ENCODE peak calls at places on chromosomes 12 and 14, in six cellular contexts. H is GM12878, X is K562, E is endothelial cell of umbilical vein, T is A549, V is HepG2. R is an unnamed sample.

GRCh38 chr14:61934385-61934784 is 172.2 kb downstream of the SNAPC1 start:
- DNase-seq in H (no peak), X (no peak), E (no peak), T (no peak), V (no peak), R (no peak)

GRCh38 chr12:40015360-40015759 is 90.5 kb downstream of the SLC2A13 start:
- DNase-seq in H (no peak), X (no peak), E (no peak), T (peak), V (no peak), R (peak)

GRCh38 chr14:104428333-104428851 is 151.2 kb upstream of the C14orf180 start:
- DNase-seq in H (no peak), X (no peak), E (no peak), T (no peak), V (no peak), R (no peak)

GRCh38 chr14:74892745-74893144 is 11.0 kb downstream of the DLST start:
- DNase-seq in H (no peak), X (no peak), E (no peak), T (no peak), V (no peak), R (no peak)

GRCh38 chr12:6788972-6789905 is at the start of gene CD4:
- DNase-seq in H (no peak), X (no peak), E (no peak), T (no peak), V (no peak), R (peak)

GRCh38 chr14:50186088-50186487 is 45.3 kb downstream of the SOS2 start:
- DNase-seq in H (no peak), X (no peak), E (no peak), T (no peak), V (no peak), R (no peak)

GRCh38 chr12:44573723-44574122 is 302.4 kb downstream of the NELL2 start:
- DNase-seq in H (no peak), X (no peak), E (no peak), T (no peak), V (no peak), R (no peak)

GRCh38 chr14:22383515-22384166 is 205.4 kb downstream of the DAD1 start:
- DNase-seq in H (peak), X (no peak), E (no peak), T (no peak), V (no peak), R (no peak)

GRCh38 chr14:77660754-77661153 is 44.3 kb upstream of the SPTLC2 start:
- DNase-seq in H (no peak), X (no peak), E (no peak), T (no peak), V (no peak), R (no peak)

GRCh38 chr12:7787574-7788315 is 1.5 kb upstream of the NANOG start:
- DNase-seq in H (no peak), X (no peak), E (no peak), T (no peak), V (peak), R (peak)

GRCh38 chr12:78087363-78087675 is 256.6 kb downstream of the NAV3 start:
- DNase-seq in H (no peak), X (no peak), E (peak), T (no peak), V (no peak), R (no peak)

GRCh38 chr12:12975322-12976077 is 23.5 kb upstream of the GPRC5D start:
- DNase-seq in H (no peak), X (peak), E (peak), T (peak), V (peak), R (peak)

GRCh38 chr12:19967486-19967885 is 400.9 kb upstream of the PDE3A start:
- DNase-seq in H (peak), X (no peak), E (peak), T (peak), V (no peak), R (peak)

GRCh38 chr14:88326352-88327103 is 3.5 kb upstream of the KCNK10 start:
- DNase-seq in H (no peak), X (no peak), E (no peak), T (no peak), V (no peak), R (no peak)

GRCh38 chr14:22131749-22132476 is 457.1 kb downstream of the DAD1 start:
- DNase-seq in H (no peak), X (peak), E (no peak), T (no peak), V (peak), R (peak)

GRCh38 chr12:40648519-40648918 is 43.7 kb upstream of the CNTN1 start:
- DNase-seq in H (no peak), X (no peak), E (no peak), T (no peak), V (no peak), R (no peak)

GRCh38 chr14:79551591-79551990 is 659.7 kb downstream of the DIO2 start:
- DNase-seq in H (no peak), X (no peak), E (no peak), T (no peak), V (no peak), R (no peak)

GRCh38 chr12:25495336-25496097 is 57.6 kb downstream of the LMNTD1 start:
- DNase-seq in H (no peak), X (no peak), E (no peak), T (no peak), V (peak), R (no peak)

GRCh38 chr12:46446645-46447044 is 74.1 kb upstream of the SLC38A2 start:
- DNase-seq in H (no peak), X (no peak), E (peak), T (no peak), V (no peak), R (no peak)

GRCh38 chr14:60161176-60162107 is 3.8 kb downstream of the DHRS7 start:
- DNase-seq in H (no peak), X (no peak), E (no peak), T (no peak), V (peak), R (peak)

GRCh38 chr12:72499244-72499643 is 227.1 kb downstream of the TRHDE start:
- DNase-seq in H (no peak), X (no peak), E (no peak), T (no peak), V (no peak), R (no peak)

GRCh38 chr14:51209457-51209856 is 30.6 kb upstream of the TMX1 start:
- DNase-seq in H (no peak), X (no peak), E (no peak), T (no peak), V (no peak), R (no peak)

GRCh38 chr12:71846322-71846940 is 6.9 kb downstream of the TBC1D15 start:
- DNase-seq in H (no peak), X (peak), E (peak), T (no peak), V (peak), R (peak)

GRCh38 chr12:2287151-2287550 is 234.4 kb downstream of the CACNA1C start:
- DNase-seq in H (no peak), X (no peak), E (no peak), T (no peak), V (no peak), R (no peak)

GRCh38 chr14:68232643-68233055 is 413.1 kb downstream of the RAD51B start:
- DNase-seq in H (peak), X (no peak), E (peak), T (peak), V (peak), R (no peak)

GRCh38 chr14:92759300-92759678 is 10.9 kb upstream of the LGMN start:
- DNase-seq in H (no peak), X (peak), E (peak), T (no peak), V (no peak), R (peak)

GRCh38 chr14:73295198-73295796 is 58.0 kb downstream of the PAPLN start:
- DNase-seq in H (no peak), X (peak), E (peak), T (peak), V (peak), R (peak)

GRCh38 chr14:81682134-81682533 is 148.5 kb upstream of the SEL1L start:
- DNase-seq in H (no peak), X (no peak), E (no peak), T (no peak), V (no peak), R (no peak)

GRCh38 chr14:58077621-58078020 is 74.4 kb downstream of the ARMH4 start:
- DNase-seq in H (no peak), X (no peak), E (no peak), T (no peak), V (no peak), R (no peak)

GRCh38 chr12:40215977-40216376 is 8.8 kb upstream of the LRRK2 start:
- DNase-seq in H (no peak), X (no peak), E (no peak), T (no peak), V (no peak), R (peak)

GRCh38 chr14:23071244-23071974 is 14.1 kb upstream of the CDH24 start:
- DNase-seq in H (peak), X (peak), E (peak), T (peak), V (peak), R (peak)

GRCh38 chr12:105733579-105733978 is 403.1 kb downstream of the C12orf75 start:
- DNase-seq in H (no peak), X (no peak), E (no peak), T (no peak), V (no peak), R (no peak)
- TF ChIP-seq MYC in H (no peak), X (no peak), E (no peak), T (no peak), V (no peak), R (no peak)

DNA sequence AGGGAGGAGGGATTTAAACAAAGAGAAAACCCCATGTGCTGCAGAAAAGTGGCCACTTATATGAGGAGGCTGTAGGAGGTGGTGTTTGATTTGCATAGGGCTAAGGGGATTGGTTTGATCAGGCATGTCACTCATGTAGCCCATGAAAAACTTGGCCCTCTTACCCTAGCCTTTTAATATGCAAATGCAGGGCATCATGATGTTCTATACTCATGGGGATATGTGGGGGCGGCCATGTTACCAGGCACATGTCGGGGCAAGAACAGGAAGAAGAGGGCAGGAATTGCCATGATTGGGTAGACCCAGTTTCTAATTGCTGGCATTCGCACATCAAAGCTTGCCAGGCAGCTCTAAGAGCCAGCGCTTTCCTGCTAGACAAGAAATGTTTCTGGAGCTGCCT is 28.8 kb downstream of the KLRK1 start:
- DNase-seq in H (no peak), X (no peak), E (no peak), T (no peak), V (no peak), R (peak)
- TF ChIP-seq MYC in H (no peak), X (no peak), E (no peak), T (no peak), V (no peak), R (peak)

GRCh38 chr12:82835217-82835616 is 148.5 kb downstream of the TMTC2 start:
- DNase-seq in H (no peak), X (no peak), E (peak), T (no peak), V (no peak), R (no peak)
- TF ChIP-seq MYC in H (no peak), X (no peak), E (no peak), T (no peak), V (no peak), R (no peak)

GRCh38 chr12:32921397-32921796 is 24.8 kb upstream of the PKP2 start:
- DNase-seq in H (no peak), X (no peak), E (peak), T (no peak), V (no peak), R (no peak)

GRCh38 chr12:32920506-32921085 is 24.0 kb upstream of the PKP2 start:
- DNase-seq in H (no peak), X (no peak), E (peak), T (no peak), V (no peak), R (no peak)

GRCh38 chr12:32917094-32917611 is 20.6 kb upstream of the PKP2 start:
- DNase-seq in H (no peak), X (no peak), E (no peak), T (no peak), V (no peak), R (no peak)

GRCh38 chr12:32922546-32923297 is 26.1 kb upstream of the PKP2 start:
- DNase-seq in H (no peak), X (no peak), E (no peak), T (no peak), V (no peak), R (no peak)

DNA sequence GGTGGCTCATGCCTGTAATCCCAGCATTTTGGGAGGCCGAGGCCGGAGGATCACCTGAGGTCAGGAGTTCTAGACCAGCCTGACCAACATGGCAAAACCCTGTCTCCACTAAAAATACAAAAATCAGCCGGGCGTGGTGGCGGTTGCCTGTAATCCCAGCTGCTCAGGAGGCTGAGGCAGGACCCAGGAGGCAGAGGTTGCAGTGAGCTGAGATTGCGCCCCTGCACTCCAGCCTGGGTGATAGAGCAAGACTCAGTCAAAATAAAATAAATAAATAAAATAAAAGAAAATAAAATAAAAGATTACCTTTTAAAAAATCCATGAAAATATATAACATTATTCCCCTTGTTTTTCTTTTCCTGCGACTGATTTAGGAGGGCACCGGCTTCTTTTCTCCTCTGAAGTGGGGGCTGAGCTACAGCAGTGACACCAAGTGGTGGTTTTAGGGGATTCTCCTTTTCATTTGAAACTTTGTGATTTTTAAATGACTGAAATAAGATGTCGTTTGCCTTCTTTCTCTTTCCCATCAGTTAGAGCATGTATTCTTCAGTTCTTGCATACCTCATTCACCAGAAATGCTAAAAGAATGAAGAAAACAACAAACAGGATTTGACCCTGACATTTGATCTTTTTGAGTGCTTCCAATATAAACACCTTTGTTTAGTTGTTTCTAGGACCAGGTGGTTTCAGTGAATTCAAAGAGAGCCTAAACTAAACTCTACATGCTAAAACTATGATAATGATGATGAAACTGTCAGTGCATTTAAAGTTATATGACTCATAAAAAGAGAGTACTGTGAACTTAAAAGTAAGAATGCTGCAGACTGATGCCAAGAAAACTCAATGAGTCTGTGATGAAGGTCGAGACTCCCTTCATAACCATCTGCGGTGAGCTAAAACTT is 22.6 kb upstream of the PKP2 start:
- DNase-seq in H (no peak), X (peak), E (peak), T (no peak), V (peak), R (peak)
- TF ChIP-seq MYC in H (no peak), X (no peak), E (no peak), T (no peak), V (no peak), R (no peak)

DNA sequence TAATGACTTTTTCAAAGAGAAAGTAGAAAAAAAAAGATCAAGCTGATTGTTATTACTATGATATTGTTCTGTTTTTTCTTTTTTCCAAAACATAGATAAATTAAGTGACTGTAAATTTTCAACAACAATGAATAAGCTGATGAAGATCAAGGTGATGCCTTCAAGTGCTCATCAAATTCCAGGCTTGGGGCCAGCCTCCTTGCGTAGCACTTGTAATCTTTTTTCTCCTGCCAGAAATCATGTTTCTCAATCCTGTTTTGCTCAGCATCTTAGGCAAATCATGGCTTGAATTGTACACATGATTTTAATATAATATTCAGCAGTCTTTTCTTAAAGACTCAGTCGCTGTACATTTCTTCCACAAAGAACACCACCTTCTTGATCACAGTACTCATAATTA is 333.2 kb downstream of the NPAS3 start:
- DNase-seq in H (no peak), X (no peak), E (no peak), T (no peak), V (no peak), R (no peak)
- TF ChIP-seq MYC in H (no peak), X (no peak), E (no peak), T (no peak), V (no peak), R (no peak)

DNA sequence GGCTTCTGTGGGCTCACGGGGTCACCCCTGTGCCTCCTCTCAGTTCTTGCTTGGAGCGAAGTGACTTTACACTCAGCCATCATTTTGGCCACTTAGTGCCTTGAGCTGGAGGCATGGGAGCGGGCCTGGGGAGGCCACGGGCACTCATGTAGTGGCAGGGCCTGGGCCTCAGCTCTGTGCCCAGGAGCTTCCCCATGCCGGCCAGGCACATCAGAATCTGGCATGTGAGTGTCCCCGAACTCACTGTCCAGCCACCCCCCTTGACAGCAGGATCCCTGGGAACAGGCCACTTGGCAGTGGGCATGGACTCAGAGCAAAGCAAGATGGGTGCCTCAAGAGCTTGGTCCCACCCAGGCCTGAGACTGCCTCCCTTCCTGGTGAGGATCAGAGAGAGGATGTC is 29.5 kb downstream of the DDX51 start:
- DNase-seq in H (no peak), X (no peak), E (no peak), T (no peak), V (no peak), R (no peak)
- TF ChIP-seq MYC in H (no peak), X (no peak), E (no peak), T (no peak), V (no peak), R (no peak)

GRCh38 chr14:64812412-64812811 is 67.3 kb downstream of the SPTB start:
- DNase-seq in H (no peak), X (no peak), E (no peak), T (no peak), V (no peak), R (no peak)
- TF ChIP-seq MYC in H (no peak), X (no peak), E (no peak), T (no peak), V (no peak), R (no peak)

GRCh38 chr14:24237463-24237955 is 4.8 kb downstream of the GMPR2 start:
- DNase-seq in H (no peak), X (no peak), E (no peak), T (no peak), V (no peak), R (no peak)
- TF ChIP-seq MYC in H (no peak), X (no peak), E (no peak), T (no peak), V (no peak), R (no peak)

GRCh38 chr12:96211989-96212388 is 17.8 kb downstream of the ELK3 start:
- DNase-seq in H (no peak), X (no peak), E (peak), T (no peak), V (no peak), R (peak)

GRCh38 chr12:96212456-96213375 is 18.5 kb downstream of the ELK3 start:
- DNase-seq in H (no peak), X (no peak), E (peak), T (no peak), V (no peak), R (no peak)

GRCh38 chr12:96210376-96211055 is 16.3 kb downstream of the ELK3 start:
- DNase-seq in H (no peak), X (no peak), E (peak), T (no peak), V (no peak), R (no peak)

GRCh38 chr12:96215933-96216273 is 21.7 kb downstream of the ELK3 start:
- DNase-seq in H (no peak), X (no peak), E (no peak), T (no peak), V (no peak), R (no peak)

GRCh38 chr12:96213869-96214268 is 19.7 kb downstream of the ELK3 start:
- DNase-seq in H (no peak), X (no peak), E (no peak), T (no peak), V (no peak), R (no peak)
- TF ChIP-seq MYC in H (no peak), X (no peak), E (no peak), T (no peak), V (no peak), R (no peak)

R was measured in NB4.